ENCODE peak calls at places on chromosomes 5 and 9, in nine cellular contexts. O is HepG2, Q is endothelial cell of umbilical vein, L is transverse colon, F is breast epithelium, H is esophagus muscularis mucosa, W is upper lobe of left lung, J is spleen, P is HCT116. V is an unnamed sample. For H3K9me3, the result is how much of the 10 kb centered on the place peaks cover.

GRCh38 chr9:112050544-112051475 is 124.3 kb downstream of the SUSD1 start:
- DNase-seq in O (peak), L (peak), P (no peak), H (peak), J (no peak), Q (peak), W (no peak), F (no peak), V (no peak)

GRCh38 chr5:91103353-91104061 is 279.6 kb downstream of the ARRDC3 start:
- DNase-seq in W (no peak), O (no peak), F (no peak), H (no peak), J (no peak), Q (no peak), P (no peak), L (no peak), V (no peak)

GRCh38 chr5:61402970-61403369 is 70.9 kb downstream of the ZSWIM6 start:
- DNase-seq in H (no peak), J (no peak), O (no peak), L (no peak), P (no peak), Q (no peak), F (no peak), W (no peak), V (no peak)

GRCh38 chr9:2127486-2127885 is 112.3 kb downstream of the SMARCA2 start:
- DNase-seq in H (no peak), P (no peak), O (no peak), Q (no peak), F (no peak), J (no peak), L (no peak), W (no peak), V (no peak)

GRCh38 chr5:17436766-17437221 is 61.2 kb upstream of the TAF11L2 start:
- DNase-seq in H (no peak), W (no peak), P (no peak), L (no peak), J (no peak), O (no peak), F (no peak), Q (peak), V (peak)

GRCh38 chr5:80184235-80185023 is 71.4 kb downstream of the SERINC5 start:
- DNase-seq in W (no peak), F (no peak), L (peak), J (no peak), H (no peak), O (peak), Q (no peak), P (no peak), V (no peak)

GRCh38 chr9:137506702-137507171 is 43.5 kb downstream of the PNPLA7 start:
- DNase-seq in F (no peak), W (no peak), O (no peak), J (peak), H (no peak), Q (no peak), L (no peak), P (no peak), V (no peak)

GRCh38 chr9:84366683-84367082 is 26.1 kb upstream of the SLC28A3 start:
- DNase-seq in H (no peak), J (no peak), L (no peak), Q (no peak), P (no peak), W (no peak), O (no peak), F (no peak), V (no peak)

GRCh38 chr9:120724757-120725156 is 10.5 kb upstream of the MEGF9 start:
- DNase-seq in H (peak), L (no peak), P (no peak), J (no peak), O (no peak), F (no peak), W (no peak), Q (no peak), V (no peak)

GRCh38 chr9:100317706-100318105 is 35.0 kb downstream of the TEX10 start:
- DNase-seq in Q (no peak), L (no peak), P (no peak), W (no peak), F (no peak), O (no peak), J (no peak), H (no peak), V (no peak)

GRCh38 chr9:86406366-86406765 is 52.2 kb upstream of the TUT7 start:
- DNase-seq in J (no peak), F (no peak), W (no peak), P (no peak), L (no peak), O (peak), H (peak), Q (no peak), V (no peak)

GRCh38 chr5:146962801-146963355 is 84.3 kb upstream of the PPP2R2B start:
- DNase-seq in W (no peak), J (no peak), L (no peak), Q (no peak), O (no peak), F (no peak), P (no peak), H (no peak), V (peak)

GRCh38 chr5:37638897-37639296 is 200.9 kb downstream of the GDNF start:
- DNase-seq in W (no peak), P (no peak), L (no peak), F (no peak), H (no peak), J (no peak), O (no peak), Q (no peak), V (no peak)

GRCh38 chr9:132078369-132079356 is 1.0 kb downstream of the MED27 start:
- DNase-seq in J (no peak), Q (peak), O (no peak), P (no peak), F (no peak), L (no peak), H (no peak), W (peak), V (peak)

GRCh38 chr5:14144586-14145355 is 1.6 kb downstream of the TRIO start:
- DNase-seq in P (peak), L (peak), J (peak), O (no peak), H (peak), F (peak), W (peak), Q (peak), V (no peak)

GRCh38 chr9:127930298-127931091 is at the start of gene PIP5KL1:
- DNase-seq in O (peak), J (peak), P (peak), F (no peak), H (peak), L (peak), Q (peak), W (peak), V (no peak)
- TF ChIP-seq POLR2AphosphoS5 in O (no peak), J (peak), P (no peak), F (no peak), H (peak), L (peak), Q (no peak), W (no peak), V (no peak)

GRCh38 chr5:2332521-2332920 is 419.0 kb downstream of the IRX2 start:
- DNase-seq in W (no peak), Q (no peak), L (no peak), P (no peak), H (peak), F (no peak), J (no peak), O (no peak), V (no peak)

GRCh38 chr5:2330731-2331130 is 420.7 kb downstream of the IRX2 start:
- DNase-seq in P (no peak), J (no peak), W (peak), Q (no peak), L (no peak), H (peak), F (no peak), O (no peak), V (no peak)

GRCh38 chr5:2335727-2336515 is 415.6 kb downstream of the IRX2 start:
- DNase-seq in P (no peak), O (no peak), Q (no peak), L (no peak), J (no peak), H (peak), W (no peak), F (no peak), V (no peak)

GRCh38 chr5:2335156-2335555 is 416.3 kb downstream of the IRX2 start:
- DNase-seq in W (no peak), H (peak), P (no peak), O (no peak), F (no peak), J (no peak), L (no peak), Q (no peak), V (no peak)

DNA sequence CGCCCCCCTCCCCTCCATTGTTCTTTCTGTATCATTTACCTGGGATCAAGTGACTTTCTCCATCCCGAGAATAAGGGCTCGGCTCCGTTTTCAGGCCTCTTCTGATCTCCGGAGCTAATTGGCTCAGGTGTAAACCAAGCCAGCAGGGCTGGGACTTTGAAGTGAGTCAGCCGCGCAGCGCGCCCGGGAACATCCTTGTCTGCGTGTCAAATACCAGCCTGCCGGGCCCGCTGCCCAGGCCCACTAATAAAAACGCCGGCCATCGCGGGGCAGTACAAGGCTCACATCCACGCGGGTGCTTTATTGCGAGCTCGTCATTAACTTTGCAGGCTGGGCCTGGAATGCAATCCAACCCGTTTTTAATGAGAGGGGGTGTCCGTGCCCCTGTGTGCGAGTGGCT is 416.8 kb downstream of the IRX2 start:
- DNase-seq in O (no peak), W (peak), Q (no peak), J (no peak), P (no peak), F (no peak), H (no peak), L (no peak), V (no peak)
- H3K9me3 ChIP-seq in O (under half), W (under half), Q (under half), J (under half), P (under half), F (under half), H (under half), L (under half), V (under half)

GRCh38 chr9:971901-972511 is 4.4 kb upstream of the DMRT3 start:
- DNase-seq in J (no peak), H (peak), P (no peak), Q (no peak), F (no peak), W (peak), O (no peak), L (peak), V (no peak)
- H3K4me3 ChIP-seq in J (peak), H (peak), P (no peak), Q (no peak), F (peak), W (peak), O (no peak), L (no peak), V (no peak)

GRCh38 chr9:117587263-117587662 is 116.9 kb upstream of the TLR4 start:
- DNase-seq in W (no peak), L (no peak), Q (no peak), H (no peak), J (no peak), P (no peak), O (no peak), F (no peak), V (no peak)
- TF ChIP-seq POLR2AphosphoS5 in W (no peak), L (no peak), Q (no peak), H (no peak), J (no peak), P (no peak), O (no peak), F (no peak), V (no peak)

V was measured in SK-N-MC.